ENCODE peak calls at places on chromosomes 6 and 20, in four cellular contexts. O, G, L and Q are unnamed samples.
A peak's percentile ranks its signal among the peaks of the same experiment; 100 is the strongest.

GRCh38 chr6:169510871-169511270 is 191.0 kb downstream of the WDR27 start:
- DNase-seq in O (no peak), G (no peak), L (no peak), Q (no peak)

GRCh38 chr6:2042951-2043648 is 202.3 kb downstream of the GMDS start:
- DNase-seq in O (no peak), G (no peak), L (no peak), Q (no peak)

GRCh38 chr20:11153819-11154218 is 480.0 kb upstream of the JAG1 start:
- DNase-seq in O (no peak), G (no peak), L (no peak), Q (no peak)

GRCh38 chr20:60055740-60056139 is 97.5 kb downstream of the CDH26 start:
- DNase-seq in O (peak; percentile 53), G (no peak), L (no peak), Q (peak; percentile 38)

GRCh38 chr20:21435576-21435975 is 38.2 kb upstream of the NKX2-4 start:
- DNase-seq in O (no peak), G (no peak), L (no peak), Q (no peak)

GRCh38 chr20:47360207-47360488 is 3.6 kb upstream of the ZMYND8 start:
- DNase-seq in O (peak; percentile 72), G (no peak), L (no peak), Q (no peak)

GRCh38 chr6:20266851-20267608 is 54.8 kb upstream of the MBOAT1 start:
- DNase-seq in O (no peak), G (no peak), L (no peak), Q (no peak)

GRCh38 chr20:32596681-32597252 is 11.6 kb upstream of the NOL4L start:
- DNase-seq in O (no peak), G (no peak), L (no peak), Q (no peak)

GRCh38 chr6:37725967-37726366 is 28.3 kb upstream of the MDGA1 start:
- DNase-seq in O (no peak), G (no peak), L (no peak), Q (no peak)

GRCh38 chr6:108904731-108905130 is 56.5 kb downstream of the ARMC2 start:
- DNase-seq in O (peak; percentile 45), G (no peak), L (no peak), Q (no peak)

GRCh38 chr6:148608211-148608951 is 138.4 kb upstream of the UST start:
- DNase-seq in O (no peak), G (no peak), L (no peak), Q (no peak)

GRCh38 chr6:109961666-109962065 is 16.4 kb upstream of the GPR6 start:
- DNase-seq in O (no peak), G (no peak), L (no peak), Q (no peak)

GRCh38 chr6:158848441-158848840 is 29.3 kb upstream of the EZR start:
- DNase-seq in O (no peak), G (no peak), L (no peak), Q (peak; percentile 63)